ENCODE peak calls at places on chromosomes 1 and 21, in four cellular contexts. Y is stimulated activated CD4-positive, alpha-beta T cell treated with anti-CD3 and anti-CD28 coated beads, Interleukin-4, amount 100 ng/mL, for 24 hours; M is T-helper 9 cell; H is WERI-Rb-1. K is an unnamed sample.

GRCh38 chr1:41674501-41674900 is 190.0 kb upstream of the EDN2 start:
- DNase-seq in Y (no peak), M (no peak), H (no peak), K (no peak)

GRCh38 chr1:224632381-224632871 is 16.3 kb downstream of the CNIH3 start:
- DNase-seq in Y (no peak), M (no peak), H (no peak), K (no peak)

GRCh38 chr1:216071227-216071626 is 352.0 kb downstream of the USH2A start:
- DNase-seq in Y (no peak), M (no peak), H (no peak), K (no peak)

GRCh38 chr1:210882414-210883221 is 251.3 kb downstream of the KCNH1 start:
- DNase-seq in Y (no peak), M (no peak), H (no peak), K (no peak)

GRCh38 chr1:64220241-64220640 is 16.8 kb downstream of the UBE2U start:
- DNase-seq in Y (no peak), M (no peak), H (no peak), K (no peak)

GRCh38 chr1:225907341-225907740 is 16.7 kb downstream of the PYCR2 start:
- DNase-seq in Y (no peak), M (no peak), H (no peak), K (no peak)

GRCh38 chr21:29360799-29361765 is 62.4 kb downstream of the BACH1 start:
- DNase-seq in Y (no peak), M (no peak), H (no peak), K (no peak)

GRCh38 chr1:40450491-40451237 is 388 bp downstream of the ZFP69B start:
- DNase-seq in Y (peak), M (peak), H (peak), K (peak)

GRCh38 chr1:15332952-15333715 is 76.6 kb upstream of the EFHD2 start:
- DNase-seq in Y (no peak), M (no peak), H (no peak), K (no peak)

GRCh38 chr1:46168463-46168862 is 6.4 kb upstream of the TSPAN1 start:
- DNase-seq in Y (no peak), M (no peak), H (no peak), K (no peak)

GRCh38 chr1:53265581-53265980 is 27.3 kb upstream of the MAGOH start:
- DNase-seq in Y (no peak), M (no peak), H (no peak), K (no peak)

GRCh38 chr1:47991698-47992097 is 5.5 kb downstream of the TRABD2B start:
- DNase-seq in Y (no peak), M (no peak), H (no peak), K (no peak)

GRCh38 chr1:20668581-20668980 is 7.4 kb upstream of the DDOST start:
- DNase-seq in Y (no peak), M (no peak), H (no peak), K (no peak)

GRCh38 chr1:22254756-22255155 is 111.9 kb upstream of the WNT4 start:
- DNase-seq in Y (no peak), M (no peak), H (no peak), K (no peak)